ENCODE peak calls at places on chromosomes 12 and 14, in eight cellular contexts. B, J, X, N, S, A, H and I are unnamed samples. For H3K27me3, the result is how much of the 10 kb centered on the place peaks cover.

GRCh38 chr12:113396200-113396599 is 7.5 kb downstream of the SDS start:
- DNase-seq in B (no peak), J (no peak), X (no peak), N (no peak), S (no peak), A (no peak), H (no peak), I (no peak)

GRCh38 chr12:98870521-98870920 is 225.4 kb downstream of the APAF1 start:
- DNase-seq in B (no peak), J (no peak), X (no peak), N (no peak), S (no peak), A (no peak), H (no peak), I (no peak)

GRCh38 chr14:22531451-22532344 is 57.3 kb downstream of the DAD1 start:
- DNase-seq in B (no peak), J (no peak), X (no peak), N (no peak), S (no peak), A (no peak), H (no peak), I (no peak)

GRCh38 chr12:108722992-108723766 is 8.1 kb downstream of the CORO1C start:
- DNase-seq in B (no peak), J (peak), X (peak), N (no peak), S (no peak), A (no peak), H (no peak), I (no peak)

GRCh38 chr12:98983647-98984046 is 338.6 kb downstream of the APAF1 start:
- DNase-seq in B (no peak), J (no peak), X (no peak), N (no peak), S (no peak), A (no peak), H (no peak), I (no peak)

GRCh38 chr14:88009486-88009885 is 4.6 kb downstream of the GPR65 start:
- DNase-seq in B (no peak), J (no peak), X (no peak), N (no peak), S (no peak), A (no peak), H (no peak), I (no peak)

GRCh38 chr12:32486158-32486557 is 86.8 kb downstream of the FGD4 start:
- DNase-seq in B (no peak), J (peak), X (peak), N (no peak), S (no peak), A (no peak), H (no peak), I (no peak)

GRCh38 chr14:58749066-58749669 is 111.4 kb downstream of the DACT1 start:
- DNase-seq in B (peak), J (peak), X (peak), N (no peak), S (no peak), A (no peak), H (no peak), I (no peak)

GRCh38 chr12:26274441-26275312 is 79.3 kb downstream of the SSPN start:
- DNase-seq in B (no peak), J (peak), X (peak), N (peak), S (peak), A (peak), H (peak), I (peak)

GRCh38 chr12:62082448-62082847 is 177.8 kb upstream of the USP15 start:
- DNase-seq in B (no peak), J (no peak), X (no peak), N (no peak), S (no peak), A (no peak), H (no peak), I (no peak)

GRCh38 chr12:65464930-65465329 is 186.4 kb downstream of the MSRB3 start:
- DNase-seq in B (no peak), J (peak), X (peak), N (no peak), S (no peak), A (no peak), H (no peak), I (no peak)

GRCh38 chr12:124352257-124352656 is 57.4 kb downstream of the RFLNA start:
- DNase-seq in B (no peak), J (no peak), X (no peak), N (no peak), S (no peak), A (no peak), H (no peak), I (no peak)

GRCh38 chr12:71476513-71476912 is 36.9 kb downstream of the LGR5 start:
- DNase-seq in B (no peak), J (peak), X (peak), N (no peak), S (no peak), A (no peak), H (no peak), I (no peak)

GRCh38 chr12:20006856-20007255 is 361.5 kb upstream of the PDE3A start:
- DNase-seq in B (no peak), J (no peak), X (no peak), N (no peak), S (no peak), A (no peak), H (no peak), I (no peak)

GRCh38 chr14:100567877-100568163 is 19.4 kb downstream of the BEGAIN start:
- DNase-seq in B (no peak), J (no peak), X (no peak), N (no peak), S (no peak), A (no peak), H (no peak), I (no peak)

GRCh38 chr14:51022769-51023168 is 72.1 kb downstream of the TRIM9 start:
- DNase-seq in B (no peak), J (no peak), X (no peak), N (no peak), S (no peak), A (no peak), H (no peak), I (no peak)

GRCh38 chr12:2262449-2262848 is 209.7 kb downstream of the CACNA1C start:
- DNase-seq in B (no peak), J (no peak), X (no peak), N (no peak), S (no peak), A (no peak), H (no peak), I (no peak)

GRCh38 chr14:21521526-21521925 is 4.6 kb downstream of the SALL2 start:
- DNase-seq in B (no peak), J (no peak), X (peak), N (no peak), S (no peak), A (no peak), H (no peak), I (no peak)

GRCh38 chr14:88129306-88130056 is 124.5 kb downstream of the GPR65 start:
- DNase-seq in B (peak), J (peak), X (peak), N (no peak), S (no peak), A (no peak), H (no peak), I (no peak)

GRCh38 chr12:4059891-4060290 is 186.7 kb upstream of the PARP11 start:
- DNase-seq in B (no peak), J (no peak), X (no peak), N (no peak), S (no peak), A (no peak), H (no peak), I (no peak)

GRCh38 chr14:32083789-32084188 is 6.7 kb downstream of the ARHGAP5 start:
- DNase-seq in B (no peak), J (no peak), X (peak), N (no peak), S (no peak), A (no peak), H (no peak), I (no peak)

GRCh38 chr14:36383674-36384421 is 63.4 kb upstream of the MBIP start:
- DNase-seq in B (no peak), J (peak), X (no peak), N (peak), S (no peak), A (no peak), H (peak), I (no peak)

GRCh38 chr14:70018713-70019201 is 139.5 kb downstream of the SMOC1 start:
- DNase-seq in B (no peak), J (no peak), X (no peak), N (peak), S (no peak), A (no peak), H (no peak), I (no peak)

GRCh38 chr14:81323621-81324400 is 76.3 kb downstream of the STON2 start:
- DNase-seq in B (peak), J (peak), X (peak), N (no peak), S (no peak), A (peak), H (no peak), I (peak)

GRCh38 chr14:24145700-24146621 is at the start of gene PSME2:
- DNase-seq in B (no peak), J (peak), X (no peak), N (no peak), S (no peak), A (no peak), H (no peak), I (no peak)

GRCh38 chr14:85122690-85123089 is 407.3 kb upstream of the FLRT2 start:
- DNase-seq in B (no peak), J (peak), X (peak), N (no peak), S (no peak), A (no peak), H (no peak), I (no peak)

GRCh38 chr14:36848213-36848612 is 186.6 kb downstream of the PAX9 start:
- DNase-seq in B (no peak), J (no peak), X (no peak), N (no peak), S (no peak), A (no peak), H (no peak), I (no peak)

GRCh38 chr12:11877869-11878780 is 192.6 kb upstream of the BCL2L14 start:
- DNase-seq in B (peak), J (peak), X (peak), N (peak), S (peak), A (no peak), H (no peak), I (no peak)

GRCh38 chr12:130870442-130871285 is 1.2 kb upstream of the RAN start:
- DNase-seq in B (peak), J (peak), X (peak), N (peak), S (peak), A (peak), H (peak), I (peak)

GRCh38 chr14:55129086-55129427 is at the start of gene LGALS3:
- DNase-seq in B (peak), J (peak), X (peak), N (peak), S (peak), A (peak), H (peak), I (peak)

GRCh38 chr12:41419151-41419893 is 231.2 kb downstream of the PDZRN4 start:
- DNase-seq in B (no peak), J (no peak), X (no peak), N (no peak), S (no peak), A (no peak), H (no peak), I (no peak)

GRCh38 chr12:12718853-12719252 is 1.7 kb downstream of the CDKN1B start:
- DNase-seq in B (no peak), J (peak), X (peak), N (no peak), S (no peak), A (no peak), H (no peak), I (no peak)

GRCh38 chr12:124565656-124566180 is 1.7 kb downstream of the NCOR2 start:
- DNase-seq in B (no peak), J (no peak), X (peak), N (peak), S (no peak), A (no peak), H (no peak), I (no peak)

GRCh38 chr14:88770736-88771135 is 22.0 kb downstream of the EML5 start:
- DNase-seq in B (no peak), J (no peak), X (no peak), N (no peak), S (no peak), A (no peak), H (no peak), I (no peak)

GRCh38 chr12:90954921-90955320 is at the start of gene CCER1:
- DNase-seq in B (no peak), J (no peak), X (no peak), N (no peak), S (peak), A (no peak), H (peak), I (no peak)

GRCh38 chr12:132597333-132598283 is 12.8 kb downstream of the LRCOL1 start:
- DNase-seq in B (peak), J (no peak), X (peak), N (peak), S (no peak), A (no peak), H (no peak), I (no peak)

GRCh38 chr14:78519863-78520262 is 349.7 kb downstream of the NRXN3 start:
- DNase-seq in B (peak), J (peak), X (peak), N (no peak), S (no peak), A (peak), H (no peak), I (no peak)

GRCh38 chr12:57620936-57621496 is 9.8 kb downstream of the ARHGEF25 start:
- DNase-seq in B (no peak), J (no peak), X (no peak), N (no peak), S (peak), A (no peak), H (peak), I (peak)

GRCh38 chr12:16349132-16349463 is 1.7 kb downstream of the MGST1 start:
- DNase-seq in B (no peak), J (peak), X (peak), N (peak), S (no peak), A (no peak), H (peak), I (no peak)

DNA sequence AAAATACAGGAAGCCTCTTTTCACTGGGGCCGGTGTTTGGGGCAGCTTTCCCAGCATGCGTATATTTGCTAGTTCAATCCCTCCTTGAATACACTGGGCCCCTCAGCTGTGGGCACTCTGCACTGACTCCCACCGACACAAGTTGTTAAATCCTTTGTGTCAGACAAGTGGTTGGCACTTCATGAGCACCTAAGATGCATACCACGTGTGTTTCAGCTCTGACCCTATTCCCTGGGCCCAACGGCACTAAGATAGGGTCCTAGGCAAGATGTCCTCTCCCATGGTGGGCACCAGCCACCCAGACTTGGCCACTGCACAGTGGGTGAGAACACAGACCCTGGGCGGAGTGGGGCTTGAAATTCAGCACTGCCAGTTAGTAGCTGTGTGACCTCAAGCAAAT is 173.8 kb downstream of the BCL11B start:
- DNase-seq in B (no peak), J (no peak), X (no peak), N (no peak), S (no peak), A (no peak), H (no peak), I (no peak)
- H3K27me3 ChIP-seq in B (under half), J (under half), X (half or more), N (under half), S (under half), A (under half), H (under half), I (under half)

GRCh38 chr12:96402061-96402460 is 1.8 kb upstream of the CDK17 start:
- DNase-seq in B (no peak), J (no peak), X (no peak), N (no peak), S (no peak), A (peak), H (no peak), I (no peak)

GRCh38 chr12:96399081-96399918 is 939 bp downstream of the CDK17 start:
- DNase-seq in B (peak), J (peak), X (peak), N (peak), S (peak), A (peak), H (peak), I (peak)

GRCh38 chr12:96399919-96400630 is at the start of gene CDK17:
- DNase-seq in B (peak), J (peak), X (peak), N (peak), S (peak), A (peak), H (peak), I (peak)

GRCh38 chr12:96401061-96401871 is 1.0 kb upstream of the CDK17 start:
- DNase-seq in B (peak), J (peak), X (peak), N (no peak), S (peak), A (no peak), H (no peak), I (no peak)

DNA sequence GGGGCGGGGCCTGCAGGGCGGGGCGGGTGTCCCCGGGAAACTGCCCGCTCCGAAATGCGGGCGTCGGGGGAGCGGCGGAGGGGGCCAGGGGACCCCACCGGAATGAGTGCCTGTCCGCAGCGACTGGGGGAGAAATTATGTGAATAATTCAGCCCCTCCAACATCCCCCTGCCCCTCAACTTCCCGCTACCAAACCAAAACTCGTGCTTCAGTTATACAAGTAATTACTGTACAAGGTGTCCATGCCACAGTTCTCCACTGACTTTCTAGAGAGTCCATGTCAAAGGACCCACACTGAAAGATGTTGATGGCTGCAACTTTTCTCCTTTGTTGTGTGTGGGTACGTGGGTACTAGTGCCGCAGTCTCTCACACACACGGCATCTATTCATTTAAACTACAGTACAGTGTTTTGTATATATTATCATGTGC is 407 bp upstream of the CDK17 start:
- DNase-seq in B (no peak), J (peak), X (peak), N (no peak), S (no peak), A (no peak), H (no peak), I (no peak)
- TF ChIP-seq CTCF in B (no peak), J (no peak), X (no peak), N (no peak), S (no peak), A (no peak), H (no peak), I (peak)

GRCh38 chr14:56798447-56799326 is 11.6 kb downstream of the OTX2 start:
- DNase-seq in B (no peak), J (no peak), X (no peak), N (no peak), S (no peak), A (peak), H (no peak), I (no peak)

GRCh38 chr14:56796259-56796658 is 14.0 kb downstream of the OTX2 start:
- DNase-seq in B (no peak), J (no peak), X (no peak), N (no peak), S (no peak), A (no peak), H (no peak), I (no peak)

GRCh38 chr14:56795284-56795622 is 15.0 kb downstream of the OTX2 start:
- DNase-seq in B (no peak), J (no peak), X (no peak), N (no peak), S (no peak), A (peak), H (no peak), I (no peak)

GRCh38 chr14:56797569-56798446 is 12.5 kb downstream of the OTX2 start:
- DNase-seq in B (no peak), J (no peak), X (no peak), N (no peak), S (no peak), A (peak), H (no peak), I (no peak)

GRCh38 chr14:56797003-56797568 is 13.2 kb downstream of the OTX2 start:
- DNase-seq in B (no peak), J (no peak), X (no peak), N (no peak), S (no peak), A (no peak), H (no peak), I (no peak)
- H3K27me3 ChIP-seq in B (half or more), J (half or more), X (half or more), N (half or more), S (half or more), A (under half), H (half or more), I (half or more)

DNA sequence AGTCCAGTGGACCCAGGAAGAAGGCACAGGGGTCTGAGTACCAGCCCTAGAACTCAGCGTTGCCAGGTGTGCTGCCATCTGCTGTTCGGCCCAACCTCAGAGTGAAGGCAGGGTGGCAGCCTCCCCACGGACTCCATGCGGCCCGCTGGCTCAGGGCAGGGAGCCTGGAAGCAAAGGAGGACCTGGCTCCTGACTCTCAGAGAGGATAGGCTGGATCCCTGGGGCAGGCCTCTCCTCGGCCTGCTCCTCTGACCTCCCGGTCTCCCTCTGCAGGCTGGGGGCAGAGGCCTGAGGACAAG is 10.1 kb downstream of the MCRS1 start:
- DNase-seq in B (no peak), J (no peak), X (peak), N (no peak), S (no peak), A (no peak), H (peak), I (no peak)
- TF ChIP-seq CTCF in B (peak), J (peak), X (peak), N (no peak), S (peak), A (no peak), H (no peak), I (peak)

DNA sequence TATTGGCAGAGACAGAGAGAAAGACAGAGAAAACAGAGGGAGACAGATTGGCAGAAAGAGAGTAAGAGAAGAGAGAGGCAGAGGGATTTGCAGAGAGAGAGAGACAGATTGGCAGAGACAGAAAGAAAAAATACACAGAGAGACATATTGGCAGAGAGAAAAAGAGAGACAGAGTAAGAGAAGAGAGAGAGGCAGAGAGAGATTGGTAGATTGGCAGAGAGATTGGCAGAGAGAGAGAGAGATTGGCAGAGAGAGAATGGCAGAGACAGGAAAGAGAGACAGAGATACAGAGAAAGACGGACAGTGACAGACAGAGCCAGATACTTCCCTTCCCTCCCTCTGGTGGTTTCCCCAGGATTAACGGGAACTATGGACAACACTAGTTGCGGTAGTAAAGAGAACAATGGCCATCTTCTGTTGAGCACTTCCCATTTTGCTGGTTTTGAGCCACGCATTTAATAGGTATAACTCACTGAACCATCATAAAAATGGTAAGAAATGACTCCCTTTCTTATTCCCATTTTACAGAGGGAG is 2.6 kb upstream of the NOS1 start:
- DNase-seq in B (no peak), J (no peak), X (peak), N (no peak), S (no peak), A (no peak), H (no peak), I (no peak)
- H3K27me3 ChIP-seq in B (half or more), J (under half), X (half or more), N (under half), S (under half), A (under half), H (under half), I (under half)